ENCODE peak calls at places on chromosome 18, in six cellular contexts. Y is HFFc6; K is activated naive CD4-positive, alpha-beta T cell; B is NCI-H2081; Q is nephron progenitor cell; W is A172. T is an unnamed sample.

GRCh38 chr18:57844319-57844718 is 41.2 kb upstream of the ATP8B1 start:
- DNase-seq in W (no peak), Y (no peak), B (no peak), Q (no peak), K (no peak), T (no peak)

GRCh38 chr18:74826560-74826959 is 228.9 kb downstream of the ZNF407 start:
- DNase-seq in W (no peak), B (no peak), Y (no peak), Q (no peak), K (no peak), T (no peak)

GRCh38 chr18:7904529-7904928 is 337.4 kb downstream of the PTPRM start:
- DNase-seq in Q (no peak), W (peak; percentile 50), K (no peak), Y (peak; percentile 70), B (no peak), T (no peak)

GRCh38 chr18:10490401-10491289 is 35.2 kb upstream of the NAPG start:
- DNase-seq in Y (no peak), W (no peak), B (no peak), Q (no peak), K (peak; percentile 4), T (no peak)

GRCh38 chr18:44465337-44465736 is 215.4 kb upstream of the SETBP1 start:
- DNase-seq in K (no peak), Q (no peak), Y (no peak), B (no peak), W (no peak), T (no peak)

GRCh38 chr18:44708451-44709083 is 27.9 kb downstream of the SETBP1 start:
- DNase-seq in W (no peak), Y (no peak), Q (no peak), B (no peak), K (no peak), T (no peak)

GRCh38 chr18:215448-216010 is 52.3 kb downstream of the THOC1 start:
- DNase-seq in K (no peak), W (no peak), Y (no peak), Q (no peak), B (no peak), T (no peak)

GRCh38 chr18:61435064-61435652 is 101.9 kb downstream of the CDH20 start:
- DNase-seq in B (peak; percentile 4), W (no peak), Y (peak; percentile 13), K (no peak), Q (peak; percentile 3), T (no peak)

GRCh38 chr18:13268035-13268700 is 49.6 kb downstream of the LDLRAD4 start:
- DNase-seq in B (no peak), K (no peak), Y (no peak), W (peak; percentile 79), Q (peak; percentile 33), T (no peak)

GRCh38 chr18:3305354-3305762 is 43.4 kb downstream of the MYL12B start:
- DNase-seq in K (no peak), Y (peak; percentile 91), Q (no peak), B (no peak), W (peak; percentile 87), T (no peak)

GRCh38 chr18:43875496-43875895 is 598.2 kb upstream of the SYT4 start:
- DNase-seq in W (no peak), Y (no peak), B (no peak), Q (no peak), K (no peak), T (no peak)

GRCh38 chr18:7370812-7371211 is 139.9 kb downstream of the LRRC30 start:
- DNase-seq in K (no peak), Q (no peak), Y (no peak), W (no peak), B (no peak), T (no peak)

GRCh38 chr18:9683418-9684396 is 24.4 kb upstream of the RAB31 start:
- DNase-seq in Y (peak; percentile 74), W (peak; percentile 59), Q (no peak), K (no peak), B (no peak), T (no peak)

GRCh38 chr18:76461692-76462325 is 33.2 kb downstream of the ZNF516 start:
- DNase-seq in Y (no peak), W (no peak), B (no peak), K (no peak), Q (no peak), T (no peak)

GRCh38 chr18:21459706-21460286 is 140.7 kb downstream of the ESCO1 start:
- DNase-seq in W (no peak), Y (no peak), K (no peak), Q (no peak), B (no peak), T (no peak)

GRCh38 chr18:35172451-35173035 is 68.3 kb upstream of the ZNF397 start:
- DNase-seq in W (no peak), B (no peak), Y (no peak), Q (no peak), K (no peak), T (no peak)

GRCh38 chr18:11553098-11553940 is 56.1 kb upstream of the SLC35G4 start:
- DNase-seq in K (no peak), W (peak; percentile 53), Y (peak; percentile 42), B (peak; percentile 14), Q (peak; percentile 59), T (peak; percentile 5)

GRCh38 chr18:51193621-51194287 is 3.7 kb downstream of the MEX3C start:
- DNase-seq in Y (peak; percentile 72), Q (no peak), W (no peak), K (no peak), B (no peak), T (no peak)

GRCh38 chr18:64409511-64409910 is 260.6 kb upstream of the LINC00305 start:
- DNase-seq in B (peak; percentile 11), K (no peak), W (no peak), Y (no peak), Q (peak; percentile 4), T (no peak)

GRCh38 chr18:79905993-79906392 is 45.5 kb downstream of the SLC66A2 start:
- DNase-seq in W (no peak), Y (no peak), K (no peak), Q (no peak), B (no peak), T (no peak)

GRCh38 chr18:3604626-3605408 is 154.8 kb downstream of the TGIF1 start:
- DNase-seq in B (no peak), Q (no peak), K (no peak), W (peak; percentile 93), Y (peak; percentile 93), T (no peak)

GRCh38 chr18:58866261-58867232 is 1.9 kb downstream of the ZNF532 start:
- DNase-seq in K (no peak), Q (no peak), Y (no peak), B (no peak), W (no peak), T (no peak)

GRCh38 chr18:2826581-2826980 is 20.2 kb upstream of the EMILIN2 start:
- DNase-seq in Q (no peak), W (no peak), B (no peak), K (no peak), Y (no peak), T (no peak)

GRCh38 chr18:3211236-3211992 is 8.4 kb downstream of the MYOM1 start:
- DNase-seq in Q (no peak), W (no peak), K (no peak), Y (peak; percentile 9), B (no peak), T (no peak)

T was measured in NCI-H2029.